ENCODE peak calls at places on chromosomes 16 and 17, in five cellular contexts. L, C, E, D and M are unnamed samples.

GRCh38 chr17:3861761-3862681 is 16.0 kb upstream of the NCBP3 start:
- DNase-seq in L (no peak), C (no peak), E (no peak), D (peak), M (no peak)

GRCh38 chr17:58096892-58097291 is 13.7 kb downstream of the DYNLL2 start:
- DNase-seq in L (no peak), C (no peak), D (no peak), E (no peak), M (no peak)

GRCh38 chr17:44267818-44268490 is at the start of gene SLC4A1:
- DNase-seq in E (no peak), C (no peak), L (no peak), D (no peak), M (no peak)

GRCh38 chr17:16945513-16946201 is 26.3 kb downstream of the TNFRSF13B start:
- DNase-seq in E (no peak), C (no peak), L (peak), D (peak), M (no peak)

GRCh38 chr17:31470592-31470991 is 79.1 kb downstream of the RAB11FIP4 start:
- DNase-seq in D (no peak), L (no peak), C (no peak), E (no peak), M (no peak)

GRCh38 chr17:76572201-76572910 is 13.3 kb downstream of the ST6GALNAC2 start:
- DNase-seq in L (no peak), E (no peak), D (no peak), C (no peak), M (no peak)

GRCh38 chr17:77875051-77875780 is 83.3 kb upstream of the TNRC6C start:
- DNase-seq in C (no peak), D (no peak), E (no peak), L (no peak), M (no peak)

GRCh38 chr16:85712841-85713240 is 24.1 kb upstream of the GINS2 start:
- DNase-seq in D (no peak), L (no peak), E (no peak), C (peak), M (no peak)

GRCh38 chr16:31487720-31488629 is 5.1 kb downstream of the SLC5A2 start:
- DNase-seq in L (no peak), D (peak), C (peak), E (no peak), M (no peak)

GRCh38 chr17:8606415-8606814 is 24.1 kb downstream of the MYH10 start:
- DNase-seq in C (no peak), L (no peak), E (no peak), D (no peak), M (no peak)

GRCh38 chr17:64685705-64686104 is 23.6 kb upstream of the SMURF2 start:
- DNase-seq in D (no peak), L (no peak), C (no peak), E (no peak), M (no peak)

GRCh38 chr16:54236761-54237160 is 49.8 kb downstream of the IRX3 start:
- DNase-seq in D (no peak), C (no peak), E (no peak), L (no peak), M (no peak)

GRCh38 chr17:3792481-3792880 is 8.5 kb downstream of the ITGAE start:
- DNase-seq in C (no peak), D (no peak), L (no peak), E (no peak), M (no peak)

GRCh38 chr17:17112628-17113200 is 70.5 kb downstream of the MPRIP start:
- DNase-seq in E (no peak), L (no peak), C (no peak), D (no peak), M (no peak)

GRCh38 chr17:32350662-32351418 is 883 bp downstream of the ZNF207 start:
- DNase-seq in D (no peak), C (no peak), E (no peak), L (no peak), M (no peak)

GRCh38 chr17:34171245-34171818 is 83.8 kb upstream of the CCL2 start:
- DNase-seq in D (peak), C (peak), E (no peak), L (no peak), M (peak)

GRCh38 chr17:33935822-33936221 is 319.3 kb upstream of the CCL2 start:
- DNase-seq in E (no peak), C (no peak), L (no peak), D (no peak), M (no peak)

GRCh38 chr17:562174-562573 is 152.5 kb downstream of the VPS53 start:
- DNase-seq in E (no peak), C (no peak), L (no peak), D (no peak), M (no peak)

GRCh38 chr17:563646-564045 is 151.0 kb downstream of the VPS53 start:
- DNase-seq in E (no peak), L (no peak), D (no peak), C (no peak), M (no peak)

GRCh38 chr17:561118-561517 is 153.5 kb downstream of the VPS53 start:
- DNase-seq in C (no peak), E (no peak), D (no peak), L (no peak), M (no peak)

GRCh38 chr17:564526-564925 is 150.1 kb downstream of the VPS53 start:
- DNase-seq in D (no peak), C (no peak), E (no peak), L (no peak), M (no peak)

GRCh38 chr17:565506-565905 is 149.1 kb downstream of the VPS53 start:
- DNase-seq in E (no peak), C (no peak), L (no peak), D (peak), M (peak)
- TF ChIP-seq CTCF in E (no peak), C (no peak), L (no peak), D (peak), M (no peak)

DNA sequence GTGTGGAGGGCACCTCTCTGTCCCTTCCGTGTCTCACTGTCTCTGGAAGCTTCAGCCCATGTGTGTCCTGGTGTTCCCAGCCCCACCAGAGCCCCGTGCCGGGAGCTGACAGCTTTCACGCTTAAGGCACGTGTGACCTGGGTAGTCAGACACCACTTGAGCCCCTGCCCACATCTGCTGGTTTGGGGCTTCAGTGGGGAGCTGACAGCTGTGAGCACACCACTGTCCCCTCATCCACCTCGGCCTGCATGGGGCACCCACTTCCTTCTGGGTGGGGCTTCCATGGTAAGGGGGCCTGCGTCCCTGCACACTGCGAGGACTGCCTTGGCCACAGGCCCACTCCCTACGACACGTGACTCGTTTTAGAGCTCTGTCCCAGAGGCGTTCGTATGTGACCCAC is 2.6 kb upstream of the TEDC2 start:
- DNase-seq in C (no peak), E (no peak), L (no peak), D (no peak), M (no peak)
- TF ChIP-seq CTCF in C (no peak), E (no peak), L (no peak), D (no peak), M (no peak)

GRCh38 chr17:39636927-39637736 is at the start of gene STARD3:
- DNase-seq in D (peak), C (peak), L (peak), E (peak), M (peak)
- TF ChIP-seq CTCF in D (peak), C (no peak), L (no peak), E (peak), M (no peak)

DNA sequence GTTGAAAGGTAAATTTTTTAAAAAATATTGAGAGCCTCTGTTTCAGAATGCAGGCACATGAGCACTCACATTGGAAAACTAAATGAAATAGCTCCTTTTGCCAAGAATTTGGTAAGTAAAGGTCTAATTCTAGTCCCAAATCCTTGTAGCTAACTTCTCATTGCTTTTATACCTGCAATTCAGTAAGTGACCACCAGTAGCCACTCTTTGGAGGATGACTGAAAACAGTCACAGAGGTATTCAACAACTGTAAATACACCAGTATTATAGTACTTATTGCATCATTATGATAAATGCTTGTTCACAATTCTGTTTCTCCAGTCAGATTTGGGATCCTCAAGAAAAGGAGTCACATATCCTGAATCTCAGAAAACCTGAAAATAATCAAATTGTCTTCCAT is 562.4 kb upstream of the CDH11 start:
- DNase-seq in C (no peak), D (no peak), E (no peak), L (no peak), M (no peak)
- TF ChIP-seq CTCF in C (no peak), D (peak), E (no peak), L (no peak), M (peak)

GRCh38 chr16:80317132-80318098 is 223.4 kb upstream of the DYNLRB2 start:
- DNase-seq in D (peak), E (no peak), L (no peak), C (peak), M (no peak)

GRCh38 chr16:80323187-80323807 is 217.5 kb upstream of the DYNLRB2 start:
- DNase-seq in D (peak), C (peak), E (no peak), L (no peak), M (no peak)

GRCh38 chr16:80314042-80314441 is 226.8 kb upstream of the DYNLRB2 start:
- DNase-seq in L (no peak), C (no peak), D (no peak), E (no peak), M (no peak)

GRCh38 chr16:80319181-80319580 is 221.6 kb upstream of the DYNLRB2 start:
- DNase-seq in C (no peak), L (no peak), E (no peak), D (no peak), M (no peak)

GRCh38 chr16:80318107-80318506 is 222.7 kb upstream of the DYNLRB2 start:
- DNase-seq in D (no peak), E (no peak), C (no peak), L (no peak), M (no peak)
- TF ChIP-seq CTCF in D (no peak), E (no peak), C (no peak), L (no peak), M (no peak)

GRCh38 chr17:29720471-29720990 is 97.8 kb upstream of the CORO6 start:
- DNase-seq in D (no peak), C (no peak), L (no peak), E (no peak), M (no peak)

GRCh38 chr17:29726721-29727252 is 104.1 kb upstream of the CORO6 start:
- DNase-seq in D (no peak), C (no peak), L (no peak), E (no peak), M (no peak)

GRCh38 chr17:29722411-29723198 is 99.9 kb upstream of the CORO6 start:
- DNase-seq in D (no peak), L (peak), E (no peak), C (no peak), M (no peak)

GRCh38 chr17:29719469-29719868 is 96.8 kb upstream of the CORO6 start:
- DNase-seq in C (no peak), D (no peak), E (no peak), L (no peak), M (no peak)

GRCh38 chr17:29723283-29724047 is 100.8 kb upstream of the CORO6 start:
- DNase-seq in D (no peak), C (no peak), L (no peak), E (no peak), M (no peak)
- TF ChIP-seq CTCF in D (no peak), C (no peak), L (no peak), E (no peak), M (no peak)

DNA sequence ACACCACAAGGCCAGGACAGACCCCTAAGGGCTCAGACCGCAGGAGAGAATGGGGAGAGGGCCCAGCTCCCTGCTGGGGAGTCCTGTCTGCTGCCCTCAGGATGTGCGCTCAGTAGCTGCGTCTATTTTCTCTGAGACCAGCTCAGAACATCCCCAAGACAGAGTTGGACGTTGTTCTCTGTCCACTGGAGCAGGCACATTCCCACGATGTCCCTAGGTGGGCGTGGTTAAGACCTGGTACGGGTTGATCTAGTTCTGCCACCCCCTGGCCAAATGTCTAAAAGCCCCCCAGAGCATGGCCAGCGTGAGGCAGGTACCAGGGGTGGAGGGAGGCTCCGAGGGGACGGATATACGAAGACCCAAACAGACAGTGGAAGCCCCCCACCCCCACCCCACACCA is 842 bp upstream of the CALB2 start:
- DNase-seq in C (peak), D (peak), L (no peak), E (no peak), M (no peak)
- TF ChIP-seq CTCF in C (no peak), D (peak), L (no peak), E (no peak), M (no peak)

DNA sequence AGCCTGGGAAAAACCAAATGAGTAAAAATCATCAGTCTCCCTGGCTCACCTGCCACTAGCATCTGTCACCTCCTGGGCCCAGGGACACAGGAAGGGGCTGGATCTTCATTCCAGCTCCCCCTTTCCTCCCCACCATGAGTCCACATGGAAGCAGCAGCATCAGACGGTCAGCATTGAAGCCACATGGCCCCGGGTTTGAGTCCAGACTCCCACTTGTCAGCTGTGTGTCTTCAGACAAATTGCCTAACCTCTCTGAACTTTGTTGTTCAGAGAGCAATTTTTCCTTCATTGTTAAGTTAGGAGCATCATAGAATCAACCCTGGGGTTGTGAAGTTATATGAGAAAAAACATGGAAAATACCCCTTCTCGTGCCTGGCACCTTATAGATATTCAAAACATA is 10.7 kb downstream of the CACNG4 start:
- DNase-seq in C (no peak), E (no peak), D (no peak), L (no peak), M (no peak)
- TF ChIP-seq CTCF in C (no peak), E (no peak), D (no peak), L (no peak), M (no peak)